ENCODE peak calls at places on chromosomes 2 and 18, in ten cellular contexts. L is activated T-helper 9 cell treated with anti-CD3 and anti-CD28 coated beads, Interleukin-2, amount 50 U/mL, for 16 hours; W is posterior vena cava; J is NCI-H2029; I is HS-5; T is activated CD4-positive, alpha-beta T cell treated with anti-CD3 and anti-CD28 coated beads, Interleukin-2, amount 50 U/mL, for 48 hours; N is M059J; S is activated CD4-positive, CD25-positive, alpha-beta regulatory T cell; V is CD4-positive, CD25-positive, alpha-beta regulatory T cell; A is KBM-7. R is an unnamed sample.

GRCh38 chr2:191933307-191934105 is 86.6 kb upstream of the CAVIN2 start:
- DNase-seq in L (no peak), W (no peak), J (no peak), I (no peak), T (peak; percentile 29), N (peak; percentile 15), S (no peak), V (no peak), A (no peak), R (no peak)

GRCh38 chr18:50594931-50595330 is 35.0 kb downstream of the MAPK4 start:
- DNase-seq in L (no peak), W (no peak), J (no peak), I (no peak), T (no peak), N (peak; percentile 2), S (no peak), V (no peak), A (no peak), R (no peak)

GRCh38 chr2:231029563-231029962 is 7.8 kb upstream of the C2orf72 start:
- DNase-seq in L (no peak), W (no peak), J (no peak), I (no peak), T (no peak), N (no peak), S (no peak), V (no peak), A (no peak), R (no peak)

GRCh38 chr2:135948642-135949355 is 36.6 kb downstream of the DARS1 start:
- DNase-seq in L (peak; percentile 8), W (no peak), J (no peak), I (peak; percentile 66), T (peak; percentile 33), N (peak; percentile 87), S (no peak), V (peak; percentile 65), A (no peak), R (peak; percentile 67)

GRCh38 chr18:48031011-48031480 is 100.6 kb upstream of the SMAD2 start:
- DNase-seq in L (no peak), W (no peak), J (peak; percentile 68), I (no peak), T (peak; percentile 34), N (peak; percentile 66), S (no peak), V (no peak), A (peak; percentile 53), R (peak; percentile 57)

GRCh38 chr2:143128681-143129580 is at the start of gene ARHGAP15:
- DNase-seq in L (peak; percentile 62), W (peak; percentile 72), J (no peak), I (no peak), T (peak; percentile 71), N (no peak), S (peak; percentile 38), V (peak; percentile 87), A (peak; percentile 98), R (no peak)

GRCh38 chr18:76678248-76678647 is 144.1 kb upstream of the ZNF236 start:
- DNase-seq in L (no peak), W (no peak), J (no peak), I (no peak), T (no peak), N (no peak), S (no peak), V (no peak), A (no peak), R (no peak)

GRCh38 chr2:199932312-199932855 is 21.3 kb downstream of the C2orf69 start:
- DNase-seq in L (no peak), W (no peak), J (no peak), I (no peak), T (no peak), N (peak; percentile 75), S (no peak), V (no peak), A (no peak), R (no peak)

GRCh38 chr2:98519851-98520250 is 75.2 kb downstream of the INPP4A start:
- DNase-seq in L (no peak), W (no peak), J (peak; percentile 47), I (no peak), T (no peak), N (no peak), S (no peak), V (no peak), A (no peak), R (no peak)

GRCh38 chr2:202171246-202171833 is 67.1 kb downstream of the SUMO1 start:
- DNase-seq in L (no peak), W (no peak), J (no peak), I (no peak), T (no peak), N (no peak), S (no peak), V (no peak), A (no peak), R (no peak)

GRCh38 chr18:49051323-49051967 is 100.7 kb upstream of the SMAD7 start:
- DNase-seq in L (no peak), W (no peak), J (no peak), I (no peak), T (no peak), N (no peak), S (no peak), V (no peak), A (no peak), R (no peak)

GRCh38 chr2:62631160-62632085 is 74.1 kb upstream of the EHBP1 start:
- DNase-seq in L (no peak), W (no peak), J (no peak), I (no peak), T (no peak), N (peak; percentile 71), S (no peak), V (no peak), A (no peak), R (no peak)

GRCh38 chr2:172282944-172283343 is 144.4 kb upstream of the ITGA6 start:
- DNase-seq in L (no peak), W (no peak), J (no peak), I (peak; percentile 92), T (no peak), N (peak; percentile 73), S (no peak), V (no peak), A (no peak), R (peak; percentile 93)

GRCh38 chr2:147679664-147680502 is 164.9 kb upstream of the ACVR2A start:
- DNase-seq in L (no peak), W (no peak), J (peak; percentile 79), I (no peak), T (no peak), N (no peak), S (no peak), V (no peak), A (no peak), R (no peak)

GRCh38 chr2:201984800-201985525 is 48.7 kb upstream of the FZD7 start:
- DNase-seq in L (no peak), W (no peak), J (no peak), I (no peak), T (no peak), N (peak; percentile 25), S (no peak), V (no peak), A (peak; percentile 63), R (no peak)

GRCh38 chr2:39179974-39180960 is 59.4 kb upstream of the SOS1 start:
- DNase-seq in L (no peak), W (no peak), J (no peak), I (no peak), T (no peak), N (no peak), S (no peak), V (no peak), A (no peak), R (no peak)

GRCh38 chr2:136154384-136154783 is 36.4 kb upstream of the CXCR4 start:
- DNase-seq in L (no peak), W (no peak), J (no peak), I (no peak), T (no peak), N (no peak), S (no peak), V (no peak), A (no peak), R (no peak)

GRCh38 chr18:54181856-54182612 is 42.4 kb downstream of the MBD2 start:
- DNase-seq in L (no peak), W (no peak), J (no peak), I (no peak), T (no peak), N (no peak), S (no peak), V (no peak), A (no peak), R (peak; percentile 30)

GRCh38 chr18:77000527-77000926 is 132.1 kb downstream of the MBP start:
- DNase-seq in L (peak; percentile 29), W (no peak), J (no peak), I (no peak), T (peak; percentile 65), N (peak; percentile 34), S (peak; percentile 15), V (peak; percentile 52), A (peak; percentile 70), R (peak; percentile 44)

GRCh38 chr2:164504253-164504652 is 117.0 kb downstream of the GRB14 start:
- DNase-seq in L (no peak), W (no peak), J (no peak), I (no peak), T (no peak), N (peak; percentile 20), S (no peak), V (no peak), A (no peak), R (peak; percentile 4)

GRCh38 chr2:226865273-226865672 is 29.4 kb downstream of the RHBDD1 start:
- DNase-seq in L (no peak), W (no peak), J (no peak), I (no peak), T (no peak), N (no peak), S (no peak), V (no peak), A (no peak), R (no peak)

GRCh38 chr18:45402485-45403056 is 212.7 kb upstream of the SLC14A2 start:
- DNase-seq in L (no peak), W (no peak), J (no peak), I (peak; percentile 51), T (no peak), N (peak; percentile 87), S (no peak), V (no peak), A (no peak), R (peak; percentile 27)

GRCh38 chr2:138615257-138615656 is 113.7 kb downstream of the SPOPL start:
- DNase-seq in L (no peak), W (no peak), J (no peak), I (peak; percentile 79), T (no peak), N (peak; percentile 83), S (no peak), V (no peak), A (no peak), R (peak; percentile 54)

GRCh38 chr2:96356889-96357288 is 21.3 kb downstream of the NCAPH start:
- DNase-seq in L (no peak), W (no peak), J (no peak), I (no peak), T (no peak), N (no peak), S (no peak), V (no peak), A (no peak), R (no peak)

GRCh38 chr2:12714391-12715221 is 2.1 kb upstream of the TRIB2 start:
- DNase-seq in L (no peak), W (no peak), J (no peak), I (no peak), T (no peak), N (peak; percentile 65), S (no peak), V (no peak), A (no peak), R (peak; percentile 72)

GRCh38 chr2:66575625-66576371 is 140.9 kb downstream of the MEIS1 start:
- DNase-seq in L (no peak), W (peak; percentile 87), J (no peak), I (no peak), T (no peak), N (peak; percentile 20), S (no peak), V (no peak), A (no peak), R (peak; percentile 60)

GRCh38 chr18:51659781-51660180 is 462.3 kb upstream of the MEX3C start:
- DNase-seq in L (no peak), W (no peak), J (no peak), I (no peak), T (no peak), N (no peak), S (no peak), V (no peak), A (no peak), R (no peak)

GRCh38 chr2:223363085-223363484 is 239.1 kb downstream of the SCG2 start:
- DNase-seq in L (no peak), W (no peak), J (no peak), I (no peak), T (no peak), N (no peak), S (no peak), V (no peak), A (no peak), R (no peak)

R was measured in EH.